ENCODE peak calls at places on chromosome 13, in six cellular contexts. P is tibial artery, S is heart right ventricle, I is Panc1, J is psoas muscle, G is PC-3. Y is an unnamed sample.

GRCh38 chr13:98206946-98207345 is 29.9 kb upstream of the RNF113B start:
- DNase-seq in P (no peak), S (no peak), I (no peak), J (no peak), G (no peak), Y (no peak)

GRCh38 chr13:44267203-44267602 is 106.4 kb upstream of the SERP2 start:
- DNase-seq in P (no peak), S (no peak), I (no peak), J (no peak), G (no peak), Y (no peak)

GRCh38 chr13:79190932-79191331 is 215.1 kb downstream of the RBM26 start:
- DNase-seq in P (no peak), S (no peak), I (no peak), J (no peak), G (no peak), Y (no peak)

GRCh38 chr13:31908696-31909386 is 122.7 kb upstream of the FRY start:
- DNase-seq in P (no peak), S (no peak), I (no peak), J (no peak), G (no peak), Y (no peak)

GRCh38 chr13:94129490-94129894 is 350.0 kb downstream of the DCT start:
- DNase-seq in P (no peak), S (no peak), I (no peak), J (no peak), G (no peak), Y (no peak)

GRCh38 chr13:78060966-78061365 is 142.3 kb upstream of the EDNRB start:
- DNase-seq in P (no peak), S (no peak), I (no peak), J (no peak), G (no peak), Y (no peak)

GRCh38 chr13:108495686-108496363 is 133.6 kb upstream of the MYO16 start:
- DNase-seq in P (no peak), S (no peak), I (no peak), J (no peak), G (no peak), Y (no peak)

GRCh38 chr13:86383151-86383550 is 583.9 kb upstream of the SLITRK6 start:
- DNase-seq in P (no peak), S (no peak), I (no peak), J (no peak), G (no peak), Y (no peak)

GRCh38 chr13:80989241-80989640 is 648.3 kb upstream of the SPRY2 start:
- DNase-seq in P (no peak), S (no peak), I (no peak), J (no peak), G (no peak), Y (no peak)

GRCh38 chr13:27171244-27171829 is at the start of gene USP12:
- DNase-seq in P (peak; percentile 67), S (peak; percentile 24), I (no peak), J (no peak), G (no peak), Y (no peak)

GRCh38 chr13:36395280-36395679 is 37.0 kb upstream of the CCNA1 start:
- DNase-seq in P (no peak), S (no peak), I (no peak), J (no peak), G (peak; percentile 44), Y (no peak)

GRCh38 chr13:112867301-112867711 is 101.7 kb upstream of the MCF2L start:
- DNase-seq in P (no peak), S (no peak), I (no peak), J (no peak), G (no peak), Y (no peak)

GRCh38 chr13:43307921-43308433 is 284.6 kb downstream of the DNAJC15 start:
- DNase-seq in P (peak; percentile 78), S (peak; percentile 79), I (no peak), J (peak; percentile 82), G (peak; percentile 16), Y (no peak)

GRCh38 chr13:111658150-111659100 is 338.0 kb downstream of the TEX29 start:
- DNase-seq in P (no peak), S (no peak), I (no peak), J (no peak), G (no peak), Y (no peak)

GRCh38 chr13:40667622-40667978 is 1.2 kb upstream of the FOXO1 start:
- DNase-seq in P (peak; percentile 71), S (peak; percentile 33), I (no peak), J (no peak), G (no peak), Y (no peak)

GRCh38 chr13:112618501-112618900 is 30.5 kb upstream of the TUBGCP3 start:
- DNase-seq in P (no peak), S (no peak), I (no peak), J (no peak), G (no peak), Y (no peak)

GRCh38 chr13:65744761-65745160 is 1485.4 kb downstream of the PCDH9 start:
- DNase-seq in P (no peak), S (no peak), I (no peak), J (no peak), G (no peak), Y (no peak)

GRCh38 chr13:107650081-107650701 is 565.1 kb downstream of the LIG4 start:
- DNase-seq in P (no peak), S (peak; percentile 19), I (peak; percentile 20), J (peak; percentile 33), G (peak; percentile 61), Y (no peak)

GRCh38 chr13:99267927-99268326 is 9.7 kb upstream of the GPR18 start:
- DNase-seq in P (no peak), S (no peak), I (no peak), J (no peak), G (no peak), Y (no peak)

GRCh38 chr13:49314344-49314882 is 66.7 kb downstream of the CDADC1 start:
- DNase-seq in P (no peak), S (no peak), I (no peak), J (no peak), G (peak; percentile 32), Y (no peak)

GRCh38 chr13:113632706-113633484 is 25.1 kb downstream of the ATP4B start:
- DNase-seq in P (no peak), S (no peak), I (no peak), J (no peak), G (no peak), Y (no peak)

GRCh38 chr13:100392709-100393630 is 195.6 kb downstream of the GGACT start:
- DNase-seq in P (peak; percentile 90), S (peak; percentile 71), I (peak; percentile 94), J (peak; percentile 75), G (peak; percentile 95), Y (peak; percentile 6)

GRCh38 chr13:102769679-102770078 is 3.9 kb downstream of the TEX30 start:
- DNase-seq in P (no peak), S (no peak), I (no peak), J (no peak), G (peak; percentile 3), Y (no peak)

GRCh38 chr13:41008349-41008980 is 10.7 kb downstream of the ELF1 start:
- DNase-seq in P (no peak), S (no peak), I (no peak), J (no peak), G (peak; percentile 78), Y (no peak)

GRCh38 chr13:68176486-68176885 is 946.4 kb upstream of the PCDH9 start:
- DNase-seq in P (no peak), S (no peak), I (no peak), J (no peak), G (peak; percentile 68), Y (no peak)

GRCh38 chr13:48769107-48769704 is 115.5 kb downstream of the CYSLTR2 start:
- DNase-seq in P (peak; percentile 82), S (peak; percentile 92), I (peak; percentile 87), J (peak; percentile 31), G (peak; percentile 90), Y (peak; percentile 72)

GRCh38 chr13:111510502-111511218 is 190.2 kb downstream of the TEX29 start:
- DNase-seq in P (no peak), S (no peak), I (no peak), J (no peak), G (no peak), Y (no peak)

GRCh38 chr13:42355841-42356575 is 84.1 kb downstream of the AKAP11 start:
- DNase-seq in P (no peak), S (no peak), I (no peak), J (no peak), G (no peak), Y (no peak)

GRCh38 chr13:46119883-46120614 is 15.2 kb upstream of the CPB2 start:
- DNase-seq in P (no peak), S (no peak), I (no peak), J (no peak), G (peak; percentile 56), Y (no peak)

GRCh38 chr13:95382411-95382810 is 81.2 kb upstream of the ABCC4 start:
- DNase-seq in P (no peak), S (no peak), I (no peak), J (no peak), G (peak; percentile 40), Y (no peak)

GRCh38 chr13:40026174-40026585 is 370.7 kb downstream of the COG6 start:
- DNase-seq in P (no peak), S (no peak), I (no peak), J (no peak), G (no peak), Y (no peak)

DNA sequence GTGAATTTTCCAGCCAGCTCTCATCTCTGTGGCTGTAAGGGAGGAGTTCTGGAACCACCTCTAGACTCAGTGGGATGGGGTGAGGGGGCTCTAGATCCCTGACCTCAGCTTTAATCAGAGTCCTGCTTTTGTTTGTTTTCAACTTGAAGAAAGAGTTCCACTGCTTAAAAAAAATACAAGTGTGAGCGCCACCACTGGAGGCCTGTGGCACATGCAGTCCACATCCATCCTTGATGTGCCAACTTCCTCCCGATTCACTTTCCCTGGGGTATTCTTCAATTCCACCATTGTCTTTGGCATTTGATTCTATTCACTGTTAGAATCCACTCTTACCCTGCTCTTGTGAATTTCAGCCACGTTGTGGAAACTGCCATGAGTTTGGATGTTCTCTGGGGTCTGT is 62.4 kb upstream of the GJB6 start:
- DNase-seq in P (no peak), S (no peak), I (no peak), J (no peak), G (peak; percentile 28), Y (no peak)
- H3K4me1 ChIP-seq in P (no peaks in the 10 kb centered on the region), S (no peaks in the 10 kb centered on the region), I (no peaks in the 10 kb centered on the region), J (no peaks in the 10 kb centered on the region), G (no peaks in the 10 kb centered on the region), Y (no peaks in the 10 kb centered on the region)

GRCh38 chr13:83773961-83774360 is 108.3 kb downstream of the SLITRK1 start:
- DNase-seq in P (no peak), S (no peak), I (no peak), J (no peak), G (no peak), Y (no peak)
- H3K27ac ChIP-seq in P (no peak overlapping the region), S (no peak overlapping the region), I (no peak overlapping the region), J (no peak overlapping the region), G (no peak overlapping the region), Y (no peak overlapping the region)

GRCh38 chr13:38685974-38686571 is 804 bp upstream of the FREM2 start:
- DNase-seq in P (no peak), S (no peak), I (no peak), J (no peak), G (peak; percentile 26), Y (no peak)
- TF ChIP-seq CTCF in P (no peak), S (peak; percentile 15), I (peak; percentile 35), J (peak; percentile 58), G (peak; percentile 38), Y (no peak)

DNA sequence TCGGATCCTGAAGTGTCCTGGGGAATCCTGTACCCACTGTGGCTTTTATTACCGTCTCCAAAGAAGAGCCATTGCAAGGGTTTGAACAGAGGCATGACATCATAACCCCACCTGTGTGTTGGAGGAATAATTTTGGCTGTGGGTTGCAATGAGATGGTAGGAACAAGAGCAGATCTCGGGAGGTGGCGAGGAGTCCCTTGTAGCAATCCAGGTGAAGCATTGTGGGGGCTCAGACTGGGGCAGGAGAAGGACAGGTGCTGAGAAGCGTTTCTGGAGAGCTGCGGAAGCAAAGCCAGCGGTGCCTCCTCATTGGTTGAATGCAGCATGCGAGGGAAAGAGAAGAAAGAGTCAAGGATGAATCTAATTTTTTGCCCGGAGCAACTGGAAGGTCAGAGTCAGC is 382.4 kb downstream of the EFNB2 start:
- DNase-seq in P (no peak), S (no peak), I (no peak), J (no peak), G (no peak), Y (no peak)
- H3K4me1 ChIP-seq in P (no peaks in the 10 kb centered on the region), S (no peaks in the 10 kb centered on the region), I (no peaks in the 10 kb centered on the region), J (no peaks in the 10 kb centered on the region), G (peaks cover 51% of the 10 kb centered on the region), Y (no peaks in the 10 kb centered on the region)